ENCODE peak calls at places on chromosomes 2 and 18, in ten cellular contexts. One of them, this sample, is unnamed.

GRCh38 chr2:28745225-28745624 is 6.4 kb upstream of the PPP1CB start:
- DNase-seq in Peyer's patch: no peak
- DNase-seq in sigmoid colon: no peak
- DNase-seq in vagina: no peak
- DNase-seq in spleen: no peak
- DNase-seq in heart left ventricle: no peak
- DNase-seq in body of pancreas: no peak
- DNase-seq in HCT116: no peak
- DNase-seq in esophagus squamous epithelium: no peak
- DNase-seq in right lobe of liver: no peak
- DNase-seq in this sample: no peak

GRCh38 chr2:164690361-164690760 is 69.1 kb upstream of the GRB14 start:
- DNase-seq in right lobe of liver: no peak
- DNase-seq in heart left ventricle: no peak
- DNase-seq in HCT116: no peak
- DNase-seq in spleen: no peak
- DNase-seq in vagina: no peak
- DNase-seq in Peyer's patch: no peak
- DNase-seq in sigmoid colon: no peak
- DNase-seq in esophagus squamous epithelium: no peak
- DNase-seq in body of pancreas: no peak
- DNase-seq in this sample: no peak

GRCh38 chr2:230520875-230521155 is 104.8 kb downstream of the SP100 start:
- DNase-seq in sigmoid colon: no peak
- DNase-seq in HCT116: no peak
- DNase-seq in esophagus squamous epithelium: no peak
- DNase-seq in heart left ventricle: no peak
- DNase-seq in body of pancreas: no peak
- DNase-seq in Peyer's patch: no peak
- DNase-seq in vagina: no peak
- DNase-seq in right lobe of liver: no peak
- DNase-seq in spleen: no peak
- DNase-seq in this sample: no peak

GRCh38 chr2:210617732-210618330 is 61.4 kb downstream of the CPS1 start:
- DNase-seq in heart left ventricle: no peak
- DNase-seq in esophagus squamous epithelium: no peak
- DNase-seq in sigmoid colon: no peak
- DNase-seq in right lobe of liver: no peak
- DNase-seq in Peyer's patch: no peak
- DNase-seq in HCT116: peak
- DNase-seq in body of pancreas: peak
- DNase-seq in spleen: no peak
- DNase-seq in vagina: no peak
- DNase-seq in this sample: peak

GRCh38 chr2:71640459-71640858 is 187.1 kb downstream of the DYSF start:
- DNase-seq in sigmoid colon: no peak
- DNase-seq in HCT116: no peak
- DNase-seq in heart left ventricle: no peak
- DNase-seq in body of pancreas: no peak
- DNase-seq in right lobe of liver: no peak
- DNase-seq in esophagus squamous epithelium: no peak
- DNase-seq in spleen: no peak
- DNase-seq in Peyer's patch: no peak
- DNase-seq in vagina: no peak
- DNase-seq in this sample: no peak

GRCh38 chr18:35710581-35710980 is 129.0 kb downstream of the GALNT1 start:
- DNase-seq in vagina: no peak
- DNase-seq in spleen: no peak
- DNase-seq in HCT116: no peak
- DNase-seq in Peyer's patch: no peak
- DNase-seq in body of pancreas: no peak
- DNase-seq in sigmoid colon: no peak
- DNase-seq in right lobe of liver: no peak
- DNase-seq in heart left ventricle: no peak
- DNase-seq in esophagus squamous epithelium: no peak
- DNase-seq in this sample: no peak

GRCh38 chr2:201908901-201909300 is 102.6 kb downstream of the CDK15 start:
- DNase-seq in sigmoid colon: no peak
- DNase-seq in right lobe of liver: no peak
- DNase-seq in spleen: no peak
- DNase-seq in Peyer's patch: no peak
- DNase-seq in heart left ventricle: no peak
- DNase-seq in body of pancreas: no peak
- DNase-seq in HCT116: no peak
- DNase-seq in vagina: no peak
- DNase-seq in esophagus squamous epithelium: no peak
- DNase-seq in this sample: no peak

GRCh38 chr2:121415727-121416126 is 115.0 kb upstream of the RNU4ATAC start:
- DNase-seq in Peyer's patch: no peak
- DNase-seq in body of pancreas: no peak
- DNase-seq in HCT116: no peak
- DNase-seq in vagina: no peak
- DNase-seq in right lobe of liver: no peak
- DNase-seq in heart left ventricle: no peak
- DNase-seq in sigmoid colon: no peak
- DNase-seq in spleen: no peak
- DNase-seq in esophagus squamous epithelium: no peak
- DNase-seq in this sample: no peak

GRCh38 chr2:9392895-9393757 is 30.2 kb downstream of the ITGB1BP1 start:
- DNase-seq in right lobe of liver: no peak
- DNase-seq in vagina: no peak
- DNase-seq in Peyer's patch: no peak
- DNase-seq in body of pancreas: no peak
- DNase-seq in sigmoid colon: peak
- DNase-seq in spleen: peak
- DNase-seq in esophagus squamous epithelium: no peak
- DNase-seq in heart left ventricle: peak
- DNase-seq in HCT116: no peak
- DNase-seq in this sample: no peak

GRCh38 chr2:20652141-20652540 is 1.2 kb upstream of the HS1BP3 start:
- DNase-seq in Peyer's patch: no peak
- DNase-seq in vagina: no peak
- DNase-seq in esophagus squamous epithelium: no peak
- DNase-seq in HCT116: no peak
- DNase-seq in spleen: peak
- DNase-seq in body of pancreas: no peak
- DNase-seq in heart left ventricle: no peak
- DNase-seq in sigmoid colon: no peak
- DNase-seq in right lobe of liver: peak
- DNase-seq in this sample: no peak

GRCh38 chr2:20649586-20650375 is 1.1 kb downstream of the HS1BP3 start:
- DNase-seq in spleen: peak
- DNase-seq in esophagus squamous epithelium: no peak
- DNase-seq in heart left ventricle: no peak
- DNase-seq in Peyer's patch: no peak
- DNase-seq in right lobe of liver: peak
- DNase-seq in body of pancreas: no peak
- DNase-seq in HCT116: no peak
- DNase-seq in vagina: no peak
- DNase-seq in sigmoid colon: no peak
- DNase-seq in this sample: no peak

GRCh38 chr2:20650412-20650879 is 452 bp downstream of the HS1BP3 start:
- DNase-seq in HCT116: no peak
- DNase-seq in vagina: no peak
- DNase-seq in Peyer's patch: no peak
- DNase-seq in right lobe of liver: peak
- DNase-seq in body of pancreas: peak
- DNase-seq in sigmoid colon: no peak
- DNase-seq in spleen: no peak
- DNase-seq in esophagus squamous epithelium: no peak
- DNase-seq in heart left ventricle: no peak
- DNase-seq in this sample: peak

GRCh38 chr2:20651731-20652099 is 817 bp upstream of the HS1BP3 start:
- DNase-seq in esophagus squamous epithelium: no peak
- DNase-seq in body of pancreas: no peak
- DNase-seq in right lobe of liver: no peak
- DNase-seq in HCT116: no peak
- DNase-seq in sigmoid colon: no peak
- DNase-seq in Peyer's patch: no peak
- DNase-seq in spleen: no peak
- DNase-seq in vagina: no peak
- DNase-seq in heart left ventricle: no peak
- DNase-seq in this sample: no peak

GRCh38 chr2:20650880-20651730 is at the start of gene HS1BP3:
- DNase-seq in Peyer's patch: peak
- DNase-seq in heart left ventricle: peak
- DNase-seq in esophagus squamous epithelium: peak
- DNase-seq in right lobe of liver: peak
- DNase-seq in HCT116: peak
- DNase-seq in spleen: peak
- DNase-seq in sigmoid colon: peak
- DNase-seq in body of pancreas: peak
- DNase-seq in vagina: no peak
- DNase-seq in this sample: peak
- TF ChIP-seq POLR2A in Peyer's patch: peak
- TF ChIP-seq POLR2A in heart left ventricle: no peak
- TF ChIP-seq POLR2A in esophagus squamous epithelium: peak
- TF ChIP-seq POLR2A in right lobe of liver: peak
- TF ChIP-seq POLR2A in HCT116: peak
- TF ChIP-seq POLR2A in spleen: peak
- TF ChIP-seq POLR2A in sigmoid colon: peak
- TF ChIP-seq POLR2A in body of pancreas: peak
- TF ChIP-seq POLR2A in vagina: no peak
- TF ChIP-seq POLR2A in this sample: peak

DNA sequence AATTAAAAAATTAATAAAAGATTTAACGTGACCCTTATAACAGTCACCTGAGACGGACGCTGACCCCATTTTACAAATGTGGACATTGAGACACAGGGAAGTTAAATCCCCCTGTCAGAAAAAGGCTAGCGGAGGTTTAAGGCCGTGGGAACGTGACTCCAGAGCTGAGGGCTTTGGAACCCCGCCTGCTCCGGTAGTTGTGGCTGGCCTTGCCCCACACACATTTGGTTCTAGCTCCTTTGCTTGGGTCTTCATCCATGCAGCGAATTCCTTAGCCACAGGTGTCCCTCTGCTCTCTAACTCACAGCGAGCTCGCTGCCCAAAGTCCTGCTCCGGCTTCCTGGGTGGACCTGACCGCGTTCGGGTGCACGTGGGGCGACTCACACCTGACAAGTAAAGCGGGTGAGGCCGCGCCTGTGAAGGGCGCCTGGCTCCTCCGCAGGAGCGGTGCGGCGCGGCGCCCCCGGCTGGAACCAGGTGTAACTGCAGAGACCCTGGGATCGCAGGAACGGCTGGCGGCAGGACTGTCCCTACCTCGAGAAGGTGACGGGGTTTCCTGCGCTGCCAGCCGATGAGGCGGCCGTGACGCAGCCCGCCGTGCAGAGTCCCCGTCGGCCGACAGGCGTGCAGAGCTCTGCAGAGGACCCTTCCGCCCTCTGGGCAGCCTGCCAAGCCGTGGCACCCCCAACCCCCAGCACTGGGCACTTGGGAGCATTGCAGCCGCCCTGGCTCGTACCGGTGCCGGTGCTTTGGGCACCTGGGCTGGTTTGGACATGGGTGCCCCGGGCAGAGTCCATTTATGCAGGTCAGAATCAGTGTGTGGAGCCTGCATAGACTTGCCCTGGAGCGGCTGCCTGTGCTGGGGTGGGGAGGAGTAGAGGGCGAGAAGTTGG is 2.4 kb upstream of the PROC start:
- DNase-seq in heart left ventricle: peak
- DNase-seq in right lobe of liver: peak
- DNase-seq in esophagus squamous epithelium: no peak
- DNase-seq in HCT116: peak
- DNase-seq in body of pancreas: peak
- DNase-seq in vagina: no peak
- DNase-seq in sigmoid colon: no peak
- DNase-seq in spleen: peak
- DNase-seq in Peyer's patch: peak
- DNase-seq in this sample: peak
- TF ChIP-seq POLR2A in heart left ventricle: no peak
- TF ChIP-seq POLR2A in right lobe of liver: peak
- TF ChIP-seq POLR2A in esophagus squamous epithelium: no peak
- TF ChIP-seq POLR2A in HCT116: no peak
- TF ChIP-seq POLR2A in body of pancreas: no peak
- TF ChIP-seq POLR2A in vagina: no peak
- TF ChIP-seq POLR2A in sigmoid colon: no peak
- TF ChIP-seq POLR2A in spleen: no peak
- TF ChIP-seq POLR2A in Peyer's patch: no peak
- TF ChIP-seq POLR2A in this sample: no peak

GRCh38 chr2:20443276-20443920 is 3.5 kb upstream of the RHOB start:
- DNase-seq in right lobe of liver: peak
- DNase-seq in HCT116: no peak
- DNase-seq in sigmoid colon: peak
- DNase-seq in body of pancreas: peak
- DNase-seq in esophagus squamous epithelium: no peak
- DNase-seq in heart left ventricle: peak
- DNase-seq in Peyer's patch: no peak
- DNase-seq in spleen: peak
- DNase-seq in vagina: no peak
- DNase-seq in this sample: peak

GRCh38 chr2:20446280-20446916 is 476 bp upstream of the RHOB start:
- DNase-seq in vagina: no peak
- DNase-seq in spleen: peak
- DNase-seq in sigmoid colon: peak
- DNase-seq in heart left ventricle: peak
- DNase-seq in esophagus squamous epithelium: no peak
- DNase-seq in body of pancreas: peak
- DNase-seq in Peyer's patch: no peak
- DNase-seq in right lobe of liver: peak
- DNase-seq in HCT116: no peak
- DNase-seq in this sample: no peak

GRCh38 chr2:20446917-20447436 is at the start of gene RHOB:
- DNase-seq in heart left ventricle: peak
- DNase-seq in spleen: peak
- DNase-seq in body of pancreas: peak
- DNase-seq in esophagus squamous epithelium: peak
- DNase-seq in sigmoid colon: peak
- DNase-seq in Peyer's patch: peak
- DNase-seq in right lobe of liver: peak
- DNase-seq in vagina: no peak
- DNase-seq in HCT116: peak
- DNase-seq in this sample: peak

GRCh38 chr2:20444993-20445910 is 1.6 kb upstream of the RHOB start:
- DNase-seq in Peyer's patch: no peak
- DNase-seq in sigmoid colon: peak
- DNase-seq in body of pancreas: peak
- DNase-seq in spleen: peak
- DNase-seq in esophagus squamous epithelium: no peak
- DNase-seq in right lobe of liver: no peak
- DNase-seq in HCT116: no peak
- DNase-seq in heart left ventricle: peak
- DNase-seq in vagina: no peak
- DNase-seq in this sample: no peak

GRCh38 chr2:20444113-20444992 is 2.5 kb upstream of the RHOB start:
- DNase-seq in body of pancreas: peak
- DNase-seq in vagina: no peak
- DNase-seq in HCT116: no peak
- DNase-seq in right lobe of liver: no peak
- DNase-seq in heart left ventricle: peak
- DNase-seq in Peyer's patch: no peak
- DNase-seq in spleen: no peak
- DNase-seq in esophagus squamous epithelium: no peak
- DNase-seq in sigmoid colon: peak
- DNase-seq in this sample: no peak
- TF ChIP-seq POLR2A in body of pancreas: no peak
- TF ChIP-seq POLR2A in vagina: no peak
- TF ChIP-seq POLR2A in HCT116: no peak
- TF ChIP-seq POLR2A in right lobe of liver: no peak
- TF ChIP-seq POLR2A in heart left ventricle: no peak
- TF ChIP-seq POLR2A in Peyer's patch: no peak
- TF ChIP-seq POLR2A in spleen: no peak
- TF ChIP-seq POLR2A in esophagus squamous epithelium: peak
- TF ChIP-seq POLR2A in sigmoid colon: peak
- TF ChIP-seq POLR2A in this sample: no peak

GRCh38 chr2:118843492-118844132 is 3.8 kb downstream of the EN1 start:
- DNase-seq in body of pancreas: no peak
- DNase-seq in spleen: peak
- DNase-seq in HCT116: no peak
- DNase-seq in sigmoid colon: no peak
- DNase-seq in heart left ventricle: no peak
- DNase-seq in right lobe of liver: no peak
- DNase-seq in vagina: no peak
- DNase-seq in esophagus squamous epithelium: no peak
- DNase-seq in Peyer's patch: no peak
- DNase-seq in this sample: no peak
- TF ChIP-seq POLR2A in body of pancreas: no peak
- TF ChIP-seq POLR2A in spleen: no peak
- TF ChIP-seq POLR2A in HCT116: no peak
- TF ChIP-seq POLR2A in sigmoid colon: no peak
- TF ChIP-seq POLR2A in heart left ventricle: no peak
- TF ChIP-seq POLR2A in right lobe of liver: no peak
- TF ChIP-seq POLR2A in vagina: no peak
- TF ChIP-seq POLR2A in esophagus squamous epithelium: no peak
- TF ChIP-seq POLR2A in Peyer's patch: no peak
- TF ChIP-seq POLR2A in this sample: no peak